ENCODE peak calls at places on chromosomes 2 and 18, in seven cellular contexts. One of them, this sample, is unnamed.

GRCh38 chr18:28365406-28365805 is 188.5 kb upstream of the CDH2 start:
- DNase-seq in breast epithelium: peak; percentile 27
- DNase-seq in HepG2: no peak
- DNase-seq in H1: no peak
- DNase-seq in transverse colon: no peak
- DNase-seq in K562: no peak
- DNase-seq in prostate gland: no peak
- DNase-seq in this sample: no peak

GRCh38 chr2:178796079-178796677 is 11.0 kb downstream of the TTN start:
- DNase-seq in breast epithelium: no peak
- DNase-seq in H1: no peak
- DNase-seq in transverse colon: no peak
- DNase-seq in HepG2: peak; percentile 10
- DNase-seq in prostate gland: no peak
- DNase-seq in K562: peak; percentile 19
- DNase-seq in this sample: no peak

GRCh38 chr2:71466301-71467179 is 13.2 kb downstream of the DYSF start:
- DNase-seq in transverse colon: no peak
- DNase-seq in prostate gland: no peak
- DNase-seq in H1: peak; percentile 72
- DNase-seq in HepG2: no peak
- DNase-seq in breast epithelium: no peak
- DNase-seq in K562: no peak
- DNase-seq in this sample: no peak

GRCh38 chr2:106120432-106120831 is 73.7 kb downstream of the UXS1 start:
- DNase-seq in breast epithelium: no peak
- DNase-seq in prostate gland: no peak
- DNase-seq in HepG2: no peak
- DNase-seq in H1: no peak
- DNase-seq in transverse colon: no peak
- DNase-seq in K562: no peak
- DNase-seq in this sample: no peak

GRCh38 chr2:200756618-200757321 is 54.9 kb upstream of the BZW1 start:
- DNase-seq in HepG2: peak; percentile 95
- DNase-seq in K562: peak; percentile 19
- DNase-seq in transverse colon: peak; percentile 47
- DNase-seq in H1: no peak
- DNase-seq in breast epithelium: no peak
- DNase-seq in prostate gland: no peak
- DNase-seq in this sample: no peak

GRCh38 chr2:240141736-240142135 is 1.3 kb upstream of the OTOS start:
- DNase-seq in prostate gland: no peak
- DNase-seq in transverse colon: no peak
- DNase-seq in breast epithelium: no peak
- DNase-seq in HepG2: no peak
- DNase-seq in H1: no peak
- DNase-seq in K562: no peak
- DNase-seq in this sample: no peak

GRCh38 chr2:230777681-230778080 is 65.0 kb downstream of the CAB39 start:
- DNase-seq in K562: no peak
- DNase-seq in prostate gland: no peak
- DNase-seq in H1: no peak
- DNase-seq in breast epithelium: no peak
- DNase-seq in transverse colon: no peak
- DNase-seq in HepG2: no peak
- DNase-seq in this sample: no peak

GRCh38 chr2:167048829-167049228 is 160.5 kb downstream of the XIRP2 start:
- DNase-seq in prostate gland: no peak
- DNase-seq in HepG2: no peak
- DNase-seq in transverse colon: no peak
- DNase-seq in K562: no peak
- DNase-seq in H1: no peak
- DNase-seq in breast epithelium: no peak
- DNase-seq in this sample: no peak

GRCh38 chr2:239157766-239158165 is 243.1 kb downstream of the HDAC4 start:
- DNase-seq in K562: peak; percentile 41
- DNase-seq in transverse colon: peak; percentile 76
- DNase-seq in HepG2: no peak
- DNase-seq in H1: peak; percentile 82
- DNase-seq in prostate gland: peak; percentile 61
- DNase-seq in breast epithelium: no peak
- DNase-seq in this sample: no peak

GRCh38 chr18:74173434-74173750 is 25.1 kb downstream of the TIMM21 start:
- DNase-seq in HepG2: no peak
- DNase-seq in K562: no peak
- DNase-seq in prostate gland: no peak
- DNase-seq in transverse colon: no peak
- DNase-seq in H1: no peak
- DNase-seq in breast epithelium: no peak
- DNase-seq in this sample: no peak

GRCh38 chr2:36582556-36583350 is 15.2 kb downstream of the FEZ2 start:
- DNase-seq in HepG2: no peak
- DNase-seq in breast epithelium: no peak
- DNase-seq in H1: no peak
- DNase-seq in K562: no peak
- DNase-seq in prostate gland: no peak
- DNase-seq in transverse colon: no peak
- DNase-seq in this sample: no peak

GRCh38 chr2:9769171-9770005 is 73.9 kb upstream of the TAF1B start:
- DNase-seq in prostate gland: no peak
- DNase-seq in HepG2: no peak
- DNase-seq in K562: peak; percentile 70
- DNase-seq in breast epithelium: peak; percentile 53
- DNase-seq in H1: no peak
- DNase-seq in transverse colon: no peak
- DNase-seq in this sample: no peak

GRCh38 chr2:69013123-69013836 is at the start of gene ANTXR1:
- DNase-seq in HepG2: peak; percentile 45
- DNase-seq in K562: peak; percentile 36
- DNase-seq in H1: peak; percentile 84
- DNase-seq in breast epithelium: peak; percentile 41
- DNase-seq in prostate gland: peak; percentile 27
- DNase-seq in transverse colon: peak; percentile 31
- DNase-seq in this sample: no peak

GRCh38 chr2:194383404-194383803 is 1273.6 kb upstream of the SLC39A10 start:
- DNase-seq in breast epithelium: no peak
- DNase-seq in transverse colon: no peak
- DNase-seq in HepG2: no peak
- DNase-seq in K562: no peak
- DNase-seq in H1: no peak
- DNase-seq in prostate gland: no peak
- DNase-seq in this sample: no peak

GRCh38 chr2:224401641-224402342 is at the start of gene FAM124B:
- DNase-seq in breast epithelium: peak; percentile 35
- DNase-seq in transverse colon: peak; percentile 29
- DNase-seq in prostate gland: no peak
- DNase-seq in K562: peak; percentile 84
- DNase-seq in H1: no peak
- DNase-seq in HepG2: no peak
- DNase-seq in this sample: peak; percentile 95

GRCh38 chr18:38007931-38008330 is 442.3 kb upstream of the CELF4 start:
- DNase-seq in breast epithelium: no peak
- DNase-seq in K562: no peak
- DNase-seq in H1: no peak
- DNase-seq in HepG2: no peak
- DNase-seq in prostate gland: no peak
- DNase-seq in transverse colon: no peak
- DNase-seq in this sample: no peak

GRCh38 chr2:6780765-6781274 is 84.9 kb downstream of the CMPK2 start:
- DNase-seq in breast epithelium: peak; percentile 23
- DNase-seq in H1: no peak
- DNase-seq in HepG2: no peak
- DNase-seq in transverse colon: peak; percentile 23
- DNase-seq in K562: no peak
- DNase-seq in prostate gland: no peak
- DNase-seq in this sample: no peak

GRCh38 chr2:222698276-222698675 is 26.8 kb downstream of the MOGAT1 start:
- DNase-seq in transverse colon: no peak
- DNase-seq in H1: no peak
- DNase-seq in K562: no peak
- DNase-seq in HepG2: no peak
- DNase-seq in prostate gland: no peak
- DNase-seq in breast epithelium: no peak
- DNase-seq in this sample: no peak

GRCh38 chr2:24984912-24985311 is 13.2 kb upstream of the DNAJC27 start:
- DNase-seq in breast epithelium: no peak
- DNase-seq in HepG2: no peak
- DNase-seq in transverse colon: peak; percentile 18
- DNase-seq in H1: no peak
- DNase-seq in prostate gland: no peak
- DNase-seq in K562: no peak
- DNase-seq in this sample: no peak

GRCh38 chr2:64056021-64056420 is 36.8 kb upstream of the VPS54 start:
- DNase-seq in transverse colon: no peak
- DNase-seq in H1: no peak
- DNase-seq in prostate gland: no peak
- DNase-seq in K562: no peak
- DNase-seq in breast epithelium: no peak
- DNase-seq in HepG2: no peak
- DNase-seq in this sample: no peak

GRCh38 chr2:173126819-173127218 is 51.2 kb downstream of the MAP3K20 start:
- DNase-seq in K562: no peak
- DNase-seq in HepG2: no peak
- DNase-seq in breast epithelium: no peak
- DNase-seq in H1: no peak
- DNase-seq in prostate gland: no peak
- DNase-seq in transverse colon: no peak
- DNase-seq in this sample: no peak

GRCh38 chr2:36461039-36461681 is 105.6 kb downstream of the CRIM1 start:
- DNase-seq in K562: no peak
- DNase-seq in transverse colon: no peak
- DNase-seq in breast epithelium: no peak
- DNase-seq in HepG2: peak; percentile 46
- DNase-seq in H1: no peak
- DNase-seq in prostate gland: no peak
- DNase-seq in this sample: peak; percentile 62

GRCh38 chr2:28606986-28607441 is 111.2 kb downstream of the PLB1 start:
- DNase-seq in transverse colon: no peak
- DNase-seq in prostate gland: no peak
- DNase-seq in breast epithelium: no peak
- DNase-seq in HepG2: no peak
- DNase-seq in H1: no peak
- DNase-seq in K562: peak; percentile 33
- DNase-seq in this sample: no peak

GRCh38 chr2:152468832-152469692 is 134.1 kb downstream of the FMNL2 start:
- DNase-seq in HepG2: no peak
- DNase-seq in transverse colon: peak; percentile 16
- DNase-seq in H1: peak; percentile 41
- DNase-seq in breast epithelium: no peak
- DNase-seq in K562: no peak
- DNase-seq in prostate gland: no peak
- DNase-seq in this sample: peak; percentile 87

DNA sequence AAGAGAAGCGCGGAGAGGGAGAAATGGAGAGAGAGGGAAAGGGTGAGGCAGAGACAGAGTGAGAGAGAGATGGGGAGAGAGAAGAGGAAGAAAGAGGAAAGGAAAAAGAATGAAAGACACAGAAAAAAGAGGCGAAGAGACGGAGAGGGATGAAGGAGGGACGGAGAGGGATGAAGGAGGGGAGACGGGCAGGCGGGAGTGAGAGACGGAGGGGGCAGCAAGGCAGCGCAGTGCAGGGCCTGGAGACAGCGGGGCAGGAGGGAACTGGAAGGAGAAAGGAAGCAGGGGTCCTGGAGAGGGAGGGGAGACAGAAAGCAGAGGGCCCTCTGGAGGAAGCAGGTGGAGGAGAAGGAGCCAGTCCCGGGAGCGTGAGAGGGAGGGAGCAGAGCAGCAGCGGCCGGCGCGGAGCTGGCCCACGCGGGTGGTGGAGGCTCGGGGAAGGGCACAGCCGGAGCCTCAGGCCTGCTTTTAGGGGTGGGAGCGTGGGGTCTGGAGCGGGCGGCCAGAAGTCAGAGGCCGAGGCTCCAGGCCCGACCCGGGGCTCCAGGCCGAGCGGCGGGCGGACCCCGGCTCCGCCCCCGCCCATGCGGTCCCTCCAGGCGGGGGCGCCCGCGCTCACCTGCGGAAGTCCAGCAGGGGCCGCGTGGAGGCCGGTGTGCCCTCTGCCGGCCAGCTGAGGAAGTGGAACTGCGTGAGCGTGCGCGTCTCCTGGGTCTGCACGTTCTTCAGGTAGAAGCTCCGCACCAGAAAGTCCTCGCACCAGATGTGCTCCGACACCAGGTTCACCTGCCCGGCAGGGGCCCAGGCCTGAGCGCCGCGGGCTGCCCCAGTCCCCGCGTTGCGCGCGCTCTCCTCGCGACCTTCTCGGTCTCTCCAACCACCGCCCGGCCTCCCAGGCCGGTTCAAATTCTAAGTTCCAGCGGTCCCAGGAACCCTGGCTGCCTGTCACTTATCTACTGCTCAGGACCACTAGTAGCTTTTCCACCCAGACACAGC is 14.5 kb downstream of the PTPRN start:
- DNase-seq in K562: peak; percentile 89
- DNase-seq in prostate gland: peak; percentile 86
- DNase-seq in HepG2: peak; percentile 80
- DNase-seq in H1: peak; percentile 96
- DNase-seq in breast epithelium: peak; percentile 82
- DNase-seq in transverse colon: peak; percentile 91
- DNase-seq in this sample: peak; percentile 94
- TF ChIP-seq POLR2A in K562: peak; percentile 72
- TF ChIP-seq POLR2A in prostate gland: peak; percentile 26
- TF ChIP-seq POLR2A in HepG2: peak; percentile 70
- TF ChIP-seq POLR2A in H1: peak; percentile 62
- TF ChIP-seq POLR2A in breast epithelium: no peak
- TF ChIP-seq POLR2A in transverse colon: peak; percentile 29
- TF ChIP-seq POLR2A in this sample: no peak

GRCh38 chr2:54595999-54596903 is 127.2 kb upstream of the EML6 start:
- DNase-seq in HepG2: no peak
- DNase-seq in H1: no peak
- DNase-seq in K562: peak; percentile 53
- DNase-seq in prostate gland: no peak
- DNase-seq in transverse colon: no peak
- DNase-seq in breast epithelium: no peak
- DNase-seq in this sample: no peak
- TF ChIP-seq POLR2AphosphoS5 in HepG2: no peak
- TF ChIP-seq POLR2AphosphoS5 in H1: no peak
- TF ChIP-seq POLR2AphosphoS5 in K562: no peak
- TF ChIP-seq POLR2AphosphoS5 in prostate gland: no peak
- TF ChIP-seq POLR2AphosphoS5 in transverse colon: peak; percentile 11
- TF ChIP-seq POLR2AphosphoS5 in breast epithelium: no peak
- TF ChIP-seq POLR2AphosphoS5 in this sample: peak; percentile 59

GRCh38 chr2:157155992-157156391 is 101.5 kb upstream of the GALNT5 start:
- DNase-seq in H1: no peak
- DNase-seq in breast epithelium: no peak
- DNase-seq in K562: no peak
- DNase-seq in prostate gland: no peak
- DNase-seq in transverse colon: no peak
- DNase-seq in HepG2: no peak
- DNase-seq in this sample: no peak
- H3K27me3 ChIP-seq in H1: no peaks in the 10 kb centered on the region
- H3K27me3 ChIP-seq in breast epithelium: no peaks in the 10 kb centered on the region
- H3K27me3 ChIP-seq in K562: no peaks in the 10 kb centered on the region
- H3K27me3 ChIP-seq in prostate gland: no peaks in the 10 kb centered on the region
- H3K27me3 ChIP-seq in transverse colon: no peaks in the 10 kb centered on the region
- H3K27me3 ChIP-seq in HepG2: no peaks in the 10 kb centered on the region
- H3K27me3 ChIP-seq in this sample: no peaks in the 10 kb centered on the region

DNA sequence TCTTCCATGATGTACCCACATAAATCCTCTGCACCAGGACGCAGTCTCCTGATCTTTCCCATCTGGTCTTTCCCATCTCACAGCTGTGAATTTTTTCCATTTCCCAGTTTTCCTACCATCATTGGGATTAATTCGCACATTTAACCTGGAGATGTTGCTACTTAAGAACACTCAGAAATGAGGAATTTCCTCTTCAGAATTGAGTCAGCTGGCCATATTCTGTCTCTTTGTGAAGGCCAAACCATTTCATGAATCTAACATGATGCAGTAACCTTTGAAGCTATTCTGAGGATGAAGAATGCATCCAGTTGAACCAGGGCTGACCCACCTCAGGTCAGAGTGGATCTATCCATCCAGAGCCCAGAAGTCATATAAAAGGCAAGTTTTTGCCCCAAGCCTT is 326.8 kb downstream of the SETBP1 start:
- DNase-seq in breast epithelium: no peak
- DNase-seq in K562: no peak
- DNase-seq in H1: no peak
- DNase-seq in HepG2: no peak
- DNase-seq in prostate gland: no peak
- DNase-seq in transverse colon: no peak
- DNase-seq in this sample: no peak
- TF ChIP-seq POLR2A in breast epithelium: no peak
- TF ChIP-seq POLR2A in K562: no peak
- TF ChIP-seq POLR2A in H1: no peak
- TF ChIP-seq POLR2A in HepG2: no peak
- TF ChIP-seq POLR2A in prostate gland: no peak
- TF ChIP-seq POLR2A in transverse colon: no peak
- TF ChIP-seq POLR2A in this sample: no peak